ENCODE peak calls at places on chromosomes 5 and 9, in six cellular contexts. R is upper lobe of right lung; I is body of pancreas; V is CD8-positive, alpha-beta T cell; A is right lobe of liver; E is transverse colon. M is an unnamed sample.

GRCh38 chr9:136650648-136651047 is 12.1 kb upstream of the EGFL7 start:
- DNase-seq in R (no peak), I (no peak), V (no peak), A (no peak), E (no peak), M (no peak)

GRCh38 chr9:131258186-131258585 is 18.1 kb downstream of the FAM78A start:
- DNase-seq in R (no peak), I (no peak), V (no peak), A (peak), E (no peak), M (no peak)

GRCh38 chr5:132238169-132238744 is 10.6 kb upstream of the P4HA2 start:
- DNase-seq in R (peak), I (peak), V (peak), A (no peak), E (peak), M (peak)

GRCh38 chr5:39024005-39024404 is 50.2 kb downstream of the RICTOR start:
- DNase-seq in R (no peak), I (no peak), V (no peak), A (no peak), E (no peak), M (no peak)

GRCh38 chr9:135929656-135930445 is 22.5 kb upstream of the CAMSAP1 start:
- DNase-seq in R (no peak), I (no peak), V (no peak), A (peak), E (no peak), M (no peak)

GRCh38 chr5:36619012-36619635 is 12.7 kb downstream of the SLC1A3 start:
- DNase-seq in R (no peak), I (no peak), V (no peak), A (no peak), E (no peak), M (no peak)

GRCh38 chr5:84603557-84604185 is 219.0 kb upstream of the EDIL3 start:
- DNase-seq in R (no peak), I (no peak), V (no peak), A (no peak), E (no peak), M (no peak)

GRCh38 chr5:175032741-175033151 is 308.4 kb downstream of the MSX2 start:
- DNase-seq in R (no peak), I (no peak), V (no peak), A (no peak), E (no peak), M (no peak)

GRCh38 chr5:134114886-134115805 is 665 bp downstream of the TCF7 start:
- DNase-seq in R (peak), I (peak), V (peak), A (no peak), E (peak), M (peak)

GRCh38 chr9:20941177-20941690 is 90.2 kb downstream of the HACD4 start:
- DNase-seq in R (no peak), I (peak), V (peak), A (no peak), E (peak), M (peak)

GRCh38 chr5:131262953-131263541 is 806 bp upstream of the CDC42SE2 start:
- DNase-seq in R (no peak), I (no peak), V (no peak), A (no peak), E (no peak), M (peak)

GRCh38 chr5:76855961-76856360 is 6.1 kb downstream of the S100Z start:
- DNase-seq in R (no peak), I (no peak), V (peak), A (no peak), E (no peak), M (no peak)

GRCh38 chr5:74116266-74116665 is 490.3 kb downstream of the ARHGEF28 start:
- DNase-seq in R (no peak), I (no peak), V (no peak), A (no peak), E (no peak), M (no peak)

GRCh38 chr9:125492719-125493118 is 214.3 kb downstream of the MAPKAP1 start:
- DNase-seq in R (no peak), I (no peak), V (no peak), A (no peak), E (no peak), M (no peak)

GRCh38 chr9:113299800-113300292 is 3.3 kb downstream of the RNF183 start:
- DNase-seq in R (no peak), I (peak), V (no peak), A (no peak), E (peak), M (peak)

GRCh38 chr9:73231203-73231602 is 79.5 kb downstream of the ANXA1 start:
- DNase-seq in R (no peak), I (no peak), V (no peak), A (no peak), E (no peak), M (no peak)

GRCh38 chr5:6638236-6638635 is 5.0 kb downstream of the SRD5A1 start:
- DNase-seq in R (no peak), I (no peak), V (no peak), A (no peak), E (no peak), M (no peak)

GRCh38 chr5:147860641-147861025 is 17.9 kb upstream of the SCGB3A2 start:
- DNase-seq in R (no peak), I (no peak), V (no peak), A (no peak), E (peak), M (peak)

GRCh38 chr9:124032247-124032646 is 20.7 kb downstream of the LHX2 start:
- DNase-seq in R (no peak), I (no peak), V (no peak), A (peak), E (no peak), M (no peak)

GRCh38 chr5:140348104-140348503 is 1.7 kb upstream of the HBEGF start:
- DNase-seq in R (no peak), I (no peak), V (no peak), A (no peak), E (peak), M (no peak)

GRCh38 chr9:74771262-74771585 is 116.5 kb downstream of the TRPM6 start:
- DNase-seq in R (no peak), I (no peak), V (no peak), A (no peak), E (no peak), M (no peak)

GRCh38 chr5:124239572-124239971 is 506.9 kb downstream of the ZNF608 start:
- DNase-seq in R (no peak), I (no peak), V (no peak), A (no peak), E (no peak), M (no peak)

GRCh38 chr5:77563475-77563874 is 71.4 kb upstream of the WDR41 start:
- DNase-seq in R (no peak), I (no peak), V (no peak), A (no peak), E (no peak), M (no peak)

GRCh38 chr5:165559645-165560044 is 2054.2 kb downstream of the MAT2B start:
- DNase-seq in R (no peak), I (no peak), V (no peak), A (no peak), E (no peak), M (no peak)

GRCh38 chr9:27847818-27848217 is 274.5 kb upstream of the C9orf72 start:
- DNase-seq in R (no peak), I (no peak), V (no peak), A (no peak), E (no peak), M (no peak)

GRCh38 chr9:27848315-27848714 is 275.0 kb upstream of the C9orf72 start:
- DNase-seq in R (no peak), I (no peak), V (no peak), A (no peak), E (no peak), M (no peak)

GRCh38 chr9:27838876-27839275 is 265.6 kb upstream of the C9orf72 start:
- DNase-seq in R (no peak), I (no peak), V (no peak), A (no peak), E (no peak), M (no peak)

GRCh38 chr9:27847380-27847779 is 274.1 kb upstream of the C9orf72 start:
- DNase-seq in R (no peak), I (no peak), V (no peak), A (no peak), E (no peak), M (no peak)

DNA sequence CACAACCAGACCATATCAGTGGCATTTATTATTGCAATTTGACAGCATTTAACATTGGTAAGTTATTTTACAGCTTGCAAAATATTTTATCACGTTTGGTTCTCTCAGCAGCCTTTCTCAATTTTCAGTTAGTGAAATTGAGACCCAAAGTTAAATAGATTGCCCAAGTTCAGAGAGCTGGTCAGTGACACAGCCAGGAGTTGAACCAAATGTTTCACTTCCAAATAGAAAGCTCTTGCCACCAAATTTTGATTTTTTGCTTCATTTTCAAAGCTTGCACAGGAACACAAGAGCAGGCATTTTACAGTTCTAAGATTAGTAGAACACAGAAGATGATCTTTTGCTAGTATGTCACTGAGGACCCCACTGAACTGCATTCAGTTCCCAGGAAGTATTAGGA is 271.5 kb upstream of the C9orf72 start:
- DNase-seq in R (no peak), I (no peak), V (no peak), A (no peak), E (no peak), M (no peak)
- TF ChIP-seq CTCF in R (no peak), I (no peak), V (no peak), A (no peak), E (no peak), M (no peak)

GRCh38 chr9:35415769-35416427 is 74.0 kb upstream of the RUSC2 start:
- DNase-seq in R (no peak), I (no peak), V (no peak), A (no peak), E (no peak), M (peak)
- TF ChIP-seq CTCF in R (no peak), I (no peak), V (no peak), A (no peak), E (no peak), M (no peak)

DNA sequence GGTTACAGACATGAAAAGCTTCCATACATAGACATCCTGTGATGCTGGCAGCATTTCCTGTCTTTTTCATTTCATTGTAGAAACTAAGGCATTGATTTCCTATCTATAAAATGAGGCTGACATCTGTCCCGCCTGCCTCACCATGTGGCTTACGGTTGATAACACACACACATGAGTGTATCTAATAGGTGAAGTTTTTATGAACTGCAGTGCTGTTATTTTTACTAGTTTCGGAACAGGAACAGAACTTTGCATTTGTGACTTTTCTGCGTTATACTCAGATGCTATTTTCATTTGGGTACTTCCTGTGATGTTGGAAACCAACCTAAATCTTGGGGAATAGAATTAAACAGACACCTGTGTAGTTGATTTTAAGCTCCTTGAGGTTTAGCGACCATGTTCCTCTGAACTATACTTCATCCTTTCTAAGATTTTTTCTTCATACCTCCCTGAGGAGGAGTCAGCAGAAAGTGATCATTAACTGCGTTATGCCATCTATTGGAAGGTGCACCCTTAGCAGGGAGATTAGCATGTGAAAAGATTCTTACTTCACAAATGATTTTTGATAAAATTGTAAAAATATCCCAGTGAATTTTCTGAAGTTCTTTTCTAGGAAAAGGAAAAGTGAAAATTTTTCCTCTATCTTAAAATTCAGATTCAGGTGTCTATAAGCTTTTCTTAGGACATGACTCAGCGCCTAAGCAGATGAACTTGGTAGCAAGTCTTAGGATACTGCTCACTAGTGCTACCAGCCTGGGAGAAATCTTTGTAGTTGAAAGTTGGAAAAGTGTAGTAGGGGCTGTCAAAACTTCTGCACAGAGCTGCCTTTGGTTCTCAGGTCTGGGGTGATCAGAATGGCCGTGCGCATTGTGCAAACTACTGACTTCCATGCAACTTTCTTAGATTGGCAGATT is 134.5 kb downstream of the TRIO start:
- DNase-seq in R (no peak), I (no peak), V (no peak), A (no peak), E (no peak), M (no peak)
- TF ChIP-seq CTCF in R (no peak), I (no peak), V (no peak), A (no peak), E (no peak), M (no peak)

DNA sequence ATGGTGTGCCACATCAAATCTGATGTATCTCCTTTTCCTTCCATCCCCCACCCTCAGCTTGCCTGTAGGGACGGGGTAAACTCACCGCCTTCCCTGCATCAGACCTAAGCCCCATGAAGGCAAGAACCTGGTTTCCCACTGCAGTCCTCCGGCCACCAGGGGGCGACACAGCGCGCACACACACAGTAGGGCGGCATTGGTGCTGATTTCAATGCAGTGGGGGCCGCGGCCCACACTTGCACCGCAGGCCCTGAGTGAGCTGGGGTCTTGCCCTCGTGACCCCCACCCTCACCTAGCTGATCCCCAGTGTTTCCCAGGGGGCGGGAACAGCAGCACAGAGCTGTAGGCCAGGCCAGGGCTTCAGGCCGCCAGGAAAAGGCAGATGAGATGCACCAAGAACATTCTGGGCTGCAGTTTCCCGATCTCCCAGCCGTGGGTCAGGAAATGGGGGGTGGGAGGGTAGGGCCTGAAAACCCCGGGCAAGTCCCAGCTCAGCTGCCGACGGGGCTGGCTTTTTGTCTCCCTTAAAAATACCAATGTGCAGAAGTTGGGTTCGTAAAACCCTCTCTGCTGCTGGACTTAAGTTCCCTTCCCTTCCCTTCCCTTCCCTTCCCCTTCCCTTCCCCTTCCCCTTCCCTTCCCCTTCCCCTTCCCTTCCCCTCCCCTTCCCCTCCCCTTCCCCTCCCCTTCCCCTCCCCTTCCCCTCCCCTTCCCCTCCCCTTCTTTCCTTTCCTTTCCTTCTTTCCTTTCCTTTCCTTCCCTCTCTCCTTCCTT is 19.5 kb downstream of the FAM163B start:
- DNase-seq in R (no peak), I (no peak), V (peak), A (no peak), E (no peak), M (no peak)
- TF ChIP-seq CTCF in R (peak), I (no peak), V (peak), A (peak), E (no peak), M (peak)

GRCh38 chr5:149618581-149619248 is 37.4 kb downstream of the ARHGEF37 start:
- DNase-seq in R (no peak), I (no peak), V (no peak), A (no peak), E (peak), M (peak)
- TF ChIP-seq CTCF in R (peak), I (no peak), V (peak), A (peak), E (peak), M (peak)

DNA sequence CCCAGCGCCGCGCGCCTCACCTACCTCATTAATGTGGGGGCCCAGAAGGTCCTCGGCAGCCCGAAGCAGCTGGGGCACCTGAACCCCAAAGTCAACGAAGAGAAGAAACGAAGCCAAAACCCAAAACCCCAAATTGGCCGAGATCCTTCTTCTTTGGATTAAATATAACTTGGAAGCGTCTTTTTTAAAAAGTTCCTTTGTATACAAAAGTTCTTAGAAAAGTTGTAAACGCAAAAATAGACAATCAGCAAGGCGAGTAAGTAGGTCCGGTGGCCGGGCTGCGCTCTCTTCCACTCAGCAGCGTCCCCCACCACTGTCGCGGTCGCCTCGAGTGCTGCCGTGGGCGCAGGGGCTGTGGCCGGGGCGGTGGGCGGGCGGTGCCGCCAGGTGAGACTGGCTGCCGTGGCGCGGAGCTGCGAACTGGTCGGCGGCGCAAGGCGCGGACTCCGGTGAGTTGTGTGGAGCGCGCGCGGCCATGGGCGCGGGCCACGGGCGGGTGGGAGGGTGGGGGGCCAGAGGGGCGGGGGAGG is 360 bp downstream of the KLF4 start:
- DNase-seq in R (no peak), I (no peak), V (no peak), A (no peak), E (peak), M (no peak)
- TF ChIP-seq CTCF in R (no peak), I (no peak), V (no peak), A (no peak), E (no peak), M (no peak)

GRCh38 chr5:32709789-32710334 is 1.3 kb upstream of the NPR3 start:
- DNase-seq in R (peak), I (peak), V (no peak), A (peak), E (peak), M (peak)

GRCh38 chr5:32708949-32709348 is 2.2 kb upstream of the NPR3 start:
- DNase-seq in R (no peak), I (no peak), V (no peak), A (no peak), E (no peak), M (no peak)

GRCh38 chr5:32710335-32710858 is 724 bp upstream of the NPR3 start:
- DNase-seq in R (peak), I (peak), V (no peak), A (peak), E (peak), M (peak)

GRCh38 chr5:32703957-32704356 is 7.2 kb upstream of the NPR3 start:
- DNase-seq in R (no peak), I (no peak), V (no peak), A (no peak), E (no peak), M (no peak)

DNA sequence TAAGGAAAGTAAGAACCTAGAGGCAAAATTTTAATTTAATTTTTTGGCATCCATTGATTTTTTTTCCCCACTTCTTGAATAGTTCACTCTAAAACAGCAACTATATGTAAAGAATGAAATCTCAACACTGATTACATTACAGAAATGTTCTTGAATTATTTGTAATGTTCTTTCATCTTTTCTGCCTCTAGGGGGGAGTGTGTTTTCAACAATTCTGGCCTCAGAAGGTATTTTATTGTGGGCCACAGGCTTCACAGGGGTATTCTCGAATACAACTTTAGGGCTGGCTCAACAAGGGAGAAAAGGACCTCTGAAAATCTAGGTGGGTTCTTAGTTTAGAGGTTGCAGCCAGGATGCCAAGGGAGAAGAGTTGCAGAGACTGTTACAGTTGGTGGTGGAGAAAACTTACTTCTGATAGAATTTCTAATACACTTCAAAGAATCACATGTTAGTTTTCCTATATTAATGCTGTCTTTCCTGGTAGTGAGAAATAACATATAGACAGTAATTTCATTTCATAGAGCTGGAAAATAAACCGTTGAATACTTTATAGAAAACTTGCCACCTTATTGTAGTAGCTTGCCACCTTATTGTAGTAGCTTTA is 3.6 kb upstream of the NPR3 start:
- DNase-seq in R (no peak), I (no peak), V (no peak), A (no peak), E (no peak), M (no peak)
- TF ChIP-seq CTCF in R (peak), I (peak), V (no peak), A (peak), E (peak), M (peak)

DNA sequence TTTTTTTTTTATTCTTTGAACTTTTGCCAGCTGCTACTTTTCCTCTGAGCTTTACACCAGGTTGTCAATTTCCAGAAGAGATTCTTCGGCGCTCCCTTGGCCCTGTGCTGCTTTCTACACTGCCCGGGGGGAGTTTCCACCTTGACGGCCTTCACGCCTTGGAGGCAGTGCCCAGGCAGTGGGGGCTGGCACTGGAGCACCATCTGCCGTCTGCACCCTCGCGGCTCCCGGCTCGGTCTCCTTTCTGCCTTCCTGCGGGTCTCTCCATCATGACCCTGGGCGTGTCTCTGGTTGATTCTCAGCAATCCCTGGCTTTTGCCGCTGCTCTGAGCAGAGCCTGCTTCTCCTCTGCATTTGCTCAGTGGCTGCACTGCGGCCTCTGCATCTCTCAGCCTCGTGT is 2.9 kb downstream of the SLC6A18 start:
- DNase-seq in R (no peak), I (no peak), V (no peak), A (no peak), E (no peak), M (no peak)
- TF ChIP-seq CTCF in R (no peak), I (no peak), V (no peak), A (no peak), E (no peak), M (no peak)